ENCODE peak calls at places on chromosomes 7 and 10, in four cellular contexts. Y is GM23338, O is IMR-90, Q is spleen. I is an unnamed sample.

GRCh38 chr7:54989826-54990225 is 29.0 kb upstream of the EGFR start:
- DNase-seq in Y (no peak), O (no peak), Q (no peak), I (no peak)

GRCh38 chr7:44477955-44478354 is 12.5 kb downstream of the NUDCD3 start:
- DNase-seq in Y (no peak), O (no peak), Q (no peak), I (no peak)

GRCh38 chr10:31383810-31384588 is 65.0 kb downstream of the ZEB1 start:
- DNase-seq in Y (no peak), O (no peak), Q (no peak), I (no peak)

GRCh38 chr7:94632338-94633024 is 23.5 kb downstream of the SGCE start:
- DNase-seq in Y (peak), O (peak), Q (no peak), I (peak)

GRCh38 chr10:725786-726185 is 36.3 kb upstream of the DIP2C start:
- DNase-seq in Y (no peak), O (no peak), Q (no peak), I (no peak)

GRCh38 chr10:71547841-71548493 is 151.2 kb downstream of the CDH23 start:
- DNase-seq in Y (no peak), O (peak), Q (no peak), I (peak)

GRCh38 chr7:51190950-51191349 is 125.7 kb downstream of the COBL start:
- DNase-seq in Y (no peak), O (no peak), Q (no peak), I (no peak)

GRCh38 chr10:132642732-132643008 is 105.1 kb downstream of the INPP5A start:
- DNase-seq in Y (no peak), O (no peak), Q (no peak), I (no peak)

GRCh38 chr10:78458983-78459638 is 425.4 kb downstream of the RPS24 start:
- DNase-seq in Y (no peak), O (peak), Q (no peak), I (peak)

GRCh38 chr7:50531401-50531906 is 33.8 kb downstream of the DDC start:
- DNase-seq in Y (peak), O (peak), Q (no peak), I (peak)

GRCh38 chr7:31408120-31408729 is 67.7 kb upstream of the NEUROD6 start:
- DNase-seq in Y (no peak), O (peak), Q (no peak), I (peak)

GRCh38 chr7:129690701-129691100 is 79.2 kb downstream of the NRF1 start:
- DNase-seq in Y (no peak), O (peak), Q (no peak), I (no peak)

GRCh38 chr7:110432061-110432553 is 658.8 kb upstream of the LRRN3 start:
- DNase-seq in Y (no peak), O (no peak), Q (no peak), I (no peak)

GRCh38 chr7:32892521-32893224 is 1.1 kb upstream of the KBTBD2 start:
- DNase-seq in Y (peak), O (peak), Q (peak), I (peak)

GRCh38 chr7:128017880-128018845 is 13.1 kb downstream of the LRRC4 start:
- DNase-seq in Y (no peak), O (peak), Q (no peak), I (peak)

GRCh38 chr10:104327745-104328635 is 10.3 kb downstream of the ITPRIP start:
- DNase-seq in Y (peak), O (peak), Q (peak), I (peak)

GRCh38 chr7:47827321-47827720 is 120.9 kb downstream of the PKD1L1 start:
- DNase-seq in Y (no peak), O (no peak), Q (no peak), I (no peak)

GRCh38 chr10:89086801-89087513 is 96.4 kb downstream of the FAS start:
- DNase-seq in Y (peak), O (peak), Q (peak), I (peak)

GRCh38 chr7:80411621-80412020 is 100.2 kb downstream of the GNAT3 start:
- DNase-seq in Y (no peak), O (peak), Q (no peak), I (no peak)

GRCh38 chr10:49613882-49614241 is at the start of gene CHAT:
- DNase-seq in Y (peak), O (no peak), Q (peak), I (no peak)

GRCh38 chr10:44385726-44386438 is 985 bp upstream of the CXCL12 start:
- DNase-seq in Y (peak), O (no peak), Q (peak), I (no peak)

GRCh38 chr7:104642551-104642950 is 314.1 kb downstream of the LHFPL3 start:
- DNase-seq in Y (no peak), O (no peak), Q (no peak), I (no peak)

DNA sequence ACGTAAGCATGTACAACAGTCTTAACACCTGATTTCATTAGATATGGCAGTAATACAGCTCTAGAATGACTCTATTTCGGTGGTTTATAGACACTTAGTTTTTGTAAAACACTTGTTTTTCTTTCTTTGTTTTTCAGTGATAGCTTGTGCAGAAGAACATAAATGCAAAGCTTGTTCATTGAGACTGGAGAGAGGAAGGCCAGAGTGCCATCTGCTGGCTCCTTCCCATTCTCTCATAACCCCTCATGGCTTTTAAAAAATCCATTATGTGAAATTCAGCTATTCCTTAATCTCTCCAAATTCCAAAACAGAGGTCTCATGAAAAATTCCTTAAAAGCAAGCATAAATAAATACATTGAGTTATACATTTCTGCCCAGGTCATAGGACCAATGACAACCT is 76.3 kb downstream of the CACNB2 start:
- DNase-seq in Y (peak), O (peak), Q (no peak), I (peak)
- TF ChIP-seq CTCF in Y (peak), O (peak), Q (no peak), I (peak)

GRCh38 chr10:10824611-10825148 is 193.0 kb upstream of the CELF2 start:
- DNase-seq in Y (no peak), O (peak), Q (no peak), I (peak)
- H3K4me3 ChIP-seq in Y (no peak), O (no peak), Q (no peak), I (no peak)

GRCh38 chr10:124741922-124742417 is 2.2 kb downstream of the FAM53B start:
- DNase-seq in Y (no peak), O (no peak), Q (peak), I (no peak)

GRCh38 chr10:124744047-124744687 is at the start of gene FAM53B:
- DNase-seq in Y (peak), O (peak), Q (peak), I (peak)

GRCh38 chr10:124741281-124741921 is 2.8 kb downstream of the FAM53B start:
- DNase-seq in Y (peak), O (peak), Q (peak), I (peak)

GRCh38 chr10:124743188-124744046 is 761 bp downstream of the FAM53B start:
- DNase-seq in Y (peak), O (no peak), Q (peak), I (peak)

DNA sequence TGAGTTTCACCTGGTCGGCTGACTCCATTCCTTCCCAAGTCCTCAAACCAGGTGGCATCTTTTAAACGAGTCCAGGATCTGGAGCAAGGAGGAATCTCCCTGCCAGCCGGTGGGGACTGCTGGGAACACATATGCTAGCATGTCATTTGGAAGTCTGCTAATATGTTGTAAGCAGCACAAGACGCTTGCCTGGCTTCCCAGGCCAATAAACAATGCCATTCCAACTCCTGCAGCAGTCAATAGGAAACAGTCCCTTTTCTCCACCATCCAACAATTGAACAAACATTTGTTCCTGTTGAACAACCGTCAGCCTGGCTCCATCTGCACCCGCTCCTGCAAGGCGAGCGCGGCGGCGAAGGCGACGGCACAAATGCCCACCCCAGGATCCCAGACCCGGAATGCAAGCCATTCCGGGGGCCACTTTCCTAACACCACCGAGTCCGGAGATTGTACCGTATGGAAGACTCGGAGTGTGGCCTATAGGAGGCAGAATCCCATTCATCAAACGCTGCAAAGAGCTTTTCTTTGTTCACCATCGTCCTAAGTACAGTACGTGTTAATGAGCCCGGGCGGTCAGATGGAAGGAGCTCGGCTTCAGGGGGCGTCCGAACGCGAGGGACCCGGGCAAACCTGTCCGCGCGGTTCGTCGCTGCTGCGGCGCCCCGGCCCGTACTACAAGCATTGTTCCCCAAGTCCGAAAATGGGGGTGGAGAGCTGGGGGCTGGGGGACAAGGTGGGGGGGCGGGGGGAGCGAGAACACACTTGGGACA is 1.6 kb downstream of the FAM53B start:
- DNase-seq in Y (peak), O (no peak), Q (peak), I (peak)
- TF ChIP-seq CTCF in Y (peak), O (no peak), Q (no peak), I (peak)

DNA sequence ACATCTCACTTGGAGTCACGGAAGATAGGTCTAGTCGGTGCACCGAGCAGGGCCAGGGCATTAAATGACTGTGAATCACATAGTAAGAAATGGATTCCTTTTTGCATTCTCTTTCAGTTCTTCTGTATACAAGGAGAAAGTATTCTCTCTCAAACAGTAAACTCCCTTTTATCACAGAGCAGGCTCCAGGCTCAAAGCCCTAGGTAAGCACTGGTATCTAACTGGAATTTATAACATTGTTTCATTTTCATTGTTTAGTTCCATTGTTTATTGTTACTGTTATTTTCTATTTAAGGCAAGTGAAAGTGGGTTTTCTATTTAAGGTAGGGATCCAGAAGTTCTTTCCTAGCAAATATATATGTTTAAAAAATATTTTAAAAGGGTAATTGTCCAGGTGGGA is 44.1 kb upstream of the CDK1 start:
- DNase-seq in Y (no peak), O (no peak), Q (no peak), I (no peak)
- H3K4me3 ChIP-seq in Y (peak), O (no peak), Q (peak), I (no peak)

GRCh38 chr10:68208424-68209042 is 23.4 kb downstream of the ATOH7 start:
- DNase-seq in Y (peak), O (peak), Q (no peak), I (peak)
- TF ChIP-seq CTCF in Y (peak), O (peak), Q (no peak), I (peak)